ENCODE peak calls at places on chromosomes 6 and 20, in seven cellular contexts. I is RCC 7860; F is activated CD4-positive, CD25-positive, alpha-beta regulatory T cell; Z is EL; E is dorsolateral prefrontal cortex; W is cardiac muscle cell; G is RWPE1. T is an unnamed sample.

GRCh38 chr6:17281497-17282481 is 628 bp downstream of the RBM24 start:
- DNase-seq in G (no peak), Z (peak), E (no peak), I (no peak), F (no peak), W (no peak), T (peak)

GRCh38 chr20:555933-556332 is 12.3 kb upstream of the CSNK2A1 start:
- DNase-seq in W (peak), F (no peak), Z (peak), G (no peak), I (peak), E (no peak), T (peak)

GRCh38 chr20:1893721-1894470 is 1.3 kb upstream of the SIRPA start:
- DNase-seq in I (no peak), G (no peak), W (peak), E (no peak), Z (no peak), F (no peak), T (no peak)

GRCh38 chr20:36084897-36085617 is 69.5 kb upstream of the EPB41L1 start:
- DNase-seq in I (peak), W (no peak), F (no peak), G (peak), Z (no peak), E (no peak), T (peak)

GRCh38 chr6:42255050-42255449 is 37.4 kb upstream of the MRPS10 start:
- DNase-seq in I (no peak), Z (no peak), E (no peak), W (no peak), F (no peak), G (no peak), T (no peak)

GRCh38 chr6:156865019-156865629 is 87.9 kb downstream of the ARID1B start:
- DNase-seq in E (no peak), F (no peak), G (no peak), I (no peak), W (no peak), Z (peak), T (no peak)

GRCh38 chr20:45336530-45337366 is 11.5 kb downstream of the SDC4 start:
- DNase-seq in G (peak), F (no peak), E (no peak), Z (peak), I (peak), W (no peak), T (peak)

GRCh38 chr20:56328861-56329260 is 29.9 kb upstream of the FAM210B start:
- DNase-seq in Z (peak), E (no peak), F (no peak), W (peak), I (no peak), G (peak), T (peak)

GRCh38 chr6:117118490-117118889 is 146.9 kb upstream of the VGLL2 start:
- DNase-seq in Z (no peak), I (no peak), W (no peak), E (no peak), G (no peak), F (no peak), T (no peak)

GRCh38 chr20:4060054-4060795 is 44.9 kb upstream of the RNF24 start:
- DNase-seq in F (no peak), W (no peak), Z (no peak), E (no peak), G (no peak), I (peak), T (no peak)

GRCh38 chr20:36439040-36439730 is 102.1 kb upstream of the MYL9 start:
- DNase-seq in F (peak), G (peak), I (peak), E (peak), W (peak), Z (peak), T (peak)

GRCh38 chr6:141208101-141208500 is 924.6 kb upstream of the GJE1 start:
- DNase-seq in I (no peak), E (no peak), Z (no peak), F (no peak), G (no peak), W (no peak), T (no peak)

GRCh38 chr6:37514840-37515239 is 15.1 kb upstream of the CCDC167 start:
- DNase-seq in I (no peak), G (no peak), Z (no peak), F (no peak), W (no peak), E (no peak), T (no peak)

GRCh38 chr20:52494244-52494643 is 302.7 kb upstream of the ZFP64 start:
- DNase-seq in F (no peak), Z (peak), W (no peak), E (no peak), I (peak), G (peak), T (peak)

GRCh38 chr6:110357696-110358535 is at the start of gene METTL24:
- DNase-seq in Z (peak), I (no peak), W (peak), F (no peak), G (no peak), E (no peak), T (no peak)

GRCh38 chr6:111754423-111754822 is 118.8 kb downstream of the FYN start:
- DNase-seq in W (no peak), Z (no peak), G (no peak), I (no peak), E (no peak), F (no peak), T (no peak)

GRCh38 chr6:110055387-110055735 is 77.2 kb downstream of the GPR6 start:
- DNase-seq in F (no peak), W (no peak), G (no peak), Z (no peak), E (no peak), I (no peak), T (no peak)

GRCh38 chr20:62732766-62733165 is 24.1 kb downstream of the NTSR1 start:
- DNase-seq in I (no peak), F (no peak), Z (no peak), W (no peak), E (no peak), G (no peak), T (no peak)

GRCh38 chr6:166307082-166307980 is 861 bp downstream of the PRR18 start:
- DNase-seq in G (no peak), I (no peak), Z (no peak), F (no peak), E (no peak), W (peak), T (no peak)